ENCODE peak calls at places on chromosomes 7 and 10, in four cellular contexts. J is neuronal stem cell, E is H9, A is mesendoderm. P is an unnamed sample.

GRCh38 chr10:74704629-74705360 is 121.6 kb upstream of the KAT6B start:
- DNase-seq in J (no peak), E (no peak), A (no peak), P (peak)

GRCh38 chr10:131684976-131685375 is 215.8 kb upstream of the PPP2R2D start:
- DNase-seq in J (no peak), E (no peak), A (no peak), P (no peak)

GRCh38 chr7:150322114-150322832 is 882 bp upstream of the LRRC61 start:
- DNase-seq in J (no peak), E (no peak), A (no peak), P (no peak)

GRCh38 chr10:16965740-16966447 is 148.7 kb upstream of the RSU1 start:
- DNase-seq in J (no peak), E (peak), A (peak), P (peak)

GRCh38 chr10:34049887-34050286 is 715.4 kb upstream of the NRP1 start:
- DNase-seq in J (no peak), E (no peak), A (peak), P (peak)

GRCh38 chr10:104120903-104121484 is 977 bp upstream of the SFR1 start:
- DNase-seq in J (peak), E (peak), A (peak), P (peak)

GRCh38 chr10:113019692-113020424 is 69.8 kb downstream of the TCF7L2 start:
- DNase-seq in J (peak), E (no peak), A (no peak), P (no peak)

GRCh38 chr7:15326044-15326644 is 235.7 kb downstream of the AGMO start:
- DNase-seq in J (no peak), E (no peak), A (peak), P (peak)

GRCh38 chr7:151761256-151761655 is 115.7 kb downstream of the PRKAG2 start:
- DNase-seq in J (no peak), E (no peak), A (peak), P (no peak)

GRCh38 chr10:87064651-87065050 is 30.0 kb downstream of the GLUD1 start:
- DNase-seq in J (no peak), E (no peak), A (no peak), P (no peak)

GRCh38 chr10:119357389-119358139 is 150.2 kb downstream of the GRK5 start:
- DNase-seq in J (no peak), E (no peak), A (no peak), P (no peak)

GRCh38 chr7:5773661-5774086 is 7.8 kb downstream of the RNF216 start:
- DNase-seq in J (no peak), E (no peak), A (peak), P (peak)

GRCh38 chr7:118793552-118793951 is 569.0 kb downstream of the ANKRD7 start:
- DNase-seq in J (no peak), E (no peak), A (no peak), P (no peak)

GRCh38 chr10:42977032-42977416 is 99.8 kb upstream of the RET start:
- DNase-seq in J (no peak), E (no peak), A (no peak), P (no peak)

GRCh38 chr10:17709492-17709891 is 42.5 kb upstream of the TMEM236 start:
- DNase-seq in J (no peak), E (no peak), A (no peak), P (no peak)

GRCh38 chr7:80139179-80139578 is 4.5 kb downstream of the GNAI1 start:
- DNase-seq in J (no peak), E (no peak), A (no peak), P (no peak)

GRCh38 chr10:121495719-121496118 is 102.5 kb downstream of the FGFR2 start:
- DNase-seq in J (no peak), E (no peak), A (peak), P (no peak)

GRCh38 chr10:130634796-130635195 is 498.6 kb downstream of the GLRX3 start:
- DNase-seq in J (no peak), E (no peak), A (no peak), P (no peak)

DNA sequence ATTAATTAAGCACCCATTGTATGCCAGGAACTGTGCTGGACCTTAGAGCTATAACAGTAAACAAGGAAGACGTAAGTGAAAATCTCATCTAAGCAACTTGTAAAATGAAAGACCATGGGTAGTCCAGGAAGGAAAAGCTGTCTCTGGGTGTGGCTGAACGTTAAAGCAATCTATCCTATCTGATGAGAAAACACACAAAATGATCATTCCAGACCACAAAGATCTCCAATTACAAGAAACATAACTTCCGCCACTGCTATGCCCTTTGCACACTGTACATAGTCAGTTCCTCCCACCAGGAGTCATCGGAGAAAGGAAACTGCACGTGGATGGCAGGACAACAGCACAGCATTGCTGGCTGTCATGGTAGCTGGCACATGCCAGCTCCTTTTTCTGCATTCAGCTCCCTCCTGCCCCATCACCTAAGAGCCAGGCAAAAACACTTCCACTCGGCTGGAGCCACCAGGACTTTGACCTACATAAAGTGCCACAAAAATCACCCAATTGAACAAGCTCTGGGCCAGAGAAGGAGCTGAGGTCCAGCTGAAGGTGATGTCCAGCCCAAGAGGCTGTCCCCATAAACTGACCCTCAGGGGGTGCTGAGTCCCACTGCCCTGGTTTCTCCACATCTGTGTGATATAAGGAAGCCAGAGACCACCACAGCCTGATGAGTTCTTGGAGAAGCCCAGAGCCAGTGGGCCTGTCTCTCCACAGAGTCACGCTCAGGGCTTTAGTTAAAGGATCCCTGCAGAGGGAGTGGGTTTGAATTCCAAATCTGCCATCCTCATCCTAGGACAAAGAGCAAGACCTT is 56.4 kb downstream of the STEAP1B start:
- DNase-seq in J (no peak), E (no peak), A (no peak), P (peak)
- H3K27ac ChIP-seq in J (no peak), E (no peak), A (no peak), P (no peak)

DNA sequence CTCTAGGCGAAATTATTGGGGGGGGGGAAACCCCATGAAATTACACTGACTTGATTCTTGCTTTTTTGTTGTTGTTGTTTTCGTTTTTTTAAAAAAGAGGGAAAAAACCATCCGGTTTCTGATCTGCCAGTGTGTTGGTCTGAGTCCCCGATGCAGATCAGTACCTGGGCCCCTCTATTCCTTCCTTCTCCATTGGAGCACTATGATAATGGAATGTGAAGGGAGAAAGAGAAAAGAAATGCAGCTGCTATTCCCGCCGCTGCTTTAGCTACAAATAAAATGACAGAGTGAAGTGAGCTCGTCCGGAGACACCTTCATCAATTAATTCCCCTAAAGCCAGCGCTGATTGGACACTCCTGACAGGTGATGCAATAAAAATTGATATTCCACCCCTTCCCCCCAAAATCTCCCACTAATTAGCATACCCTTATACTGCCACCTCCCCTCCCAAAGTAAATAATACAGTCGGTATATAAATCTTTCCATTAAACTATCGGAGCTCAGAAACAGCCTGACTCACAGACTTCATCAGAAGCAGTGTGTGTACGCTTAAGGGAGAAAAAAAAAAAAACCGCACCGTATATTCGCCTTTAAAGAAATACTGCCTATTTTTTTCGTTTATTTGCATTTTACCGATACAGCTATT is 7.4 kb downstream of the SKIDA1 start:
- DNase-seq in J (no peak), E (no peak), A (peak), P (peak)
- H2BK5ac ChIP-seq in J (no peak), E (no peak), A (no peak), P (peak)

GRCh38 chr7:142153400-142153799 is 41.9 kb downstream of the MGAM2 start:
- DNase-seq in J (no peak), E (no peak), A (no peak), P (no peak)

GRCh38 chr7:142150869-142151268 is 39.4 kb downstream of the MGAM2 start:
- DNase-seq in J (no peak), E (no peak), A (no peak), P (no peak)

GRCh38 chr7:142152076-142152475 is 40.6 kb downstream of the MGAM2 start:
- DNase-seq in J (no peak), E (no peak), A (no peak), P (no peak)
- H3K27ac ChIP-seq in J (no peak), E (no peak), A (no peak), P (no peak)

DNA sequence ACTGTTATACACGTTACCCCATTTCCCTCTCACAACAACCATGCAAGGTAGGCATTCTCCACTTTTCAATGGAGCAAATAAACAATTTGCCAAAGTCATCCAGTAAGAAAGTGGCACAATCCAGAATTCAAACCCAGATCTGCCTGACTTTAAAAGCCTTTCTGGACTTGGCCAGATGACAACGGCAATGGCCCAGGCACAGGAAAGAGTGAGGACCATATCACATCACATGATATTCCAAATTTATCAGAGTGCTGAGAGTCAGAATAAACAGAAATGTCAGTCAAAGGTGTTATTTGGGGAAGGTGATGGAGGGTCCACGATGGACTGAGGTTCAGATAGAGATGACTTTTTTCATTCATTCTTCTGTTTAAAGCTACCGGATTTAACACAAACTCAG is 48.0 kb downstream of the CALD1 start:
- DNase-seq in J (no peak), E (no peak), A (no peak), P (no peak)
- H2BK5ac ChIP-seq in J (no peak), E (no peak), A (no peak), P (peak)